ENCODE peak calls at places on chromosomes 6 and 20, in five cellular contexts. T is CD4-positive, alpha-beta T cell; P is astrocyte of the spinal cord; C is fibroblast of villous mesenchyme; Z is choroid plexus epithelial cell. R is an unnamed sample.

GRCh38 chr6:13453771-13454251 is 33.6 kb downstream of the GFOD1 start:
- DNase-seq in T (peak), P (peak), C (peak), Z (no peak), R (no peak)

GRCh38 chr6:5085638-5086293 is 625 bp downstream of the PPP1R3G start:
- DNase-seq in T (no peak), P (peak), C (peak), Z (peak), R (peak)

GRCh38 chr6:119834418-119834817 is 484.9 kb upstream of the MAN1A1 start:
- DNase-seq in T (no peak), P (no peak), C (no peak), Z (no peak), R (no peak)

GRCh38 chr20:38985603-38986170 is 23.5 kb downstream of the DHX35 start:
- DNase-seq in T (no peak), P (peak), C (peak), Z (peak), R (no peak)

GRCh38 chr6:81636930-81637568 is 115.4 kb downstream of the TENT5A start:
- DNase-seq in T (no peak), P (no peak), C (no peak), Z (no peak), R (no peak)

GRCh38 chr6:139373154-139373927 is 1.1 kb downstream of the CITED2 start:
- DNase-seq in T (peak), P (peak), C (peak), Z (peak), R (peak)

GRCh38 chr6:106637051-106637717 is 7.8 kb downstream of the QRSL1 start:
- DNase-seq in T (no peak), P (no peak), C (no peak), Z (no peak), R (no peak)

GRCh38 chr6:109687271-109687721 is 3.7 kb downstream of the AK9 start:
- DNase-seq in T (no peak), P (peak), C (peak), Z (peak), R (no peak)

GRCh38 chr6:3139090-3139903 is 18.0 kb downstream of the TUBB2A start:
- DNase-seq in T (no peak), P (peak), C (peak), Z (peak), R (peak)

GRCh38 chr6:1621328-1621701 is 11.6 kb downstream of the FOXC1 start:
- DNase-seq in T (no peak), P (no peak), C (no peak), Z (no peak), R (no peak)

GRCh38 chr6:137116807-137117206 is 56.6 kb downstream of the IL22RA2 start:
- DNase-seq in T (no peak), P (no peak), C (no peak), Z (no peak), R (no peak)

GRCh38 chr6:151254451-151255081 is 14.8 kb downstream of the AKAP12 start:
- DNase-seq in T (no peak), P (peak), C (peak), Z (peak), R (no peak)

GRCh38 chr6:158004696-158005095 is 23.0 kb downstream of the SYNJ2 start:
- DNase-seq in T (no peak), P (no peak), C (no peak), Z (no peak), R (no peak)

GRCh38 chr20:22394583-22394982 is 189.8 kb downstream of the FOXA2 start:
- DNase-seq in T (no peak), P (no peak), C (no peak), Z (no peak), R (no peak)

GRCh38 chr6:69594405-69594804 is 202.4 kb downstream of the LMBRD1 start:
- DNase-seq in T (no peak), P (no peak), C (no peak), Z (no peak), R (no peak)

GRCh38 chr20:61762886-61763739 is 302.6 kb downstream of the TAF4 start:
- DNase-seq in T (no peak), P (no peak), C (no peak), Z (no peak), R (no peak)

GRCh38 chr6:25896252-25896651 is 22.2 kb upstream of the SLC17A3 start:
- DNase-seq in T (no peak), P (no peak), C (no peak), Z (no peak), R (no peak)

GRCh38 chr6:169990095-169991030 is 238.9 kb downstream of the ERMARD start:
- DNase-seq in T (peak), P (no peak), C (no peak), Z (no peak), R (peak)

GRCh38 chr6:29967379-29968010 is 25.2 kb downstream of the HLA-A start:
- DNase-seq in T (no peak), P (peak), C (peak), Z (peak), R (no peak)

GRCh38 chr6:90468080-90468479 is 118.8 kb downstream of the MAP3K7 start:
- DNase-seq in T (no peak), P (peak), C (no peak), Z (peak), R (no peak)

GRCh38 chr6:161353208-161353613 is 79.3 kb upstream of the AGPAT4 start:
- DNase-seq in T (no peak), P (no peak), C (no peak), Z (peak), R (no peak)

GRCh38 chr6:5246870-5247161 is 13.9 kb downstream of the LYRM4 start:
- DNase-seq in T (no peak), P (no peak), C (no peak), Z (peak), R (no peak)

GRCh38 chr6:135522975-135523692 is 25.6 kb upstream of the AHI1 start:
- DNase-seq in T (no peak), P (no peak), C (peak), Z (peak), R (no peak)

GRCh38 chr20:63573739-63574131 is 304 bp downstream of the HELZ2 start:
- DNase-seq in T (no peak), P (no peak), C (no peak), Z (no peak), R (no peak)

GRCh38 chr6:51793393-51793792 is 294.0 kb downstream of the PKHD1 start:
- DNase-seq in T (no peak), P (no peak), C (no peak), Z (no peak), R (no peak)

GRCh38 chr20:62087227-62087626 is 21.5 kb upstream of the TAF4 start:
- DNase-seq in T (no peak), P (no peak), C (peak), Z (peak), R (no peak)

GRCh38 chr20:15171016-15171415 is 833.6 kb upstream of the FLRT3 start:
- DNase-seq in T (no peak), P (no peak), C (no peak), Z (no peak), R (no peak)

GRCh38 chr6:64955435-64955848 is 751.6 kb downstream of the EYS start:
- DNase-seq in T (no peak), P (no peak), C (peak), Z (no peak), R (no peak)

GRCh38 chr20:13261460-13262301 is 40.6 kb downstream of the ISM1 start:
- DNase-seq in T (peak), P (peak), C (peak), Z (peak), R (peak)

GRCh38 chr6:154511735-154512097 is 1.2 kb upstream of the CNKSR3 start:
- DNase-seq in T (no peak), P (no peak), C (no peak), Z (no peak), R (no peak)

GRCh38 chr6:154509421-154510143 is 903 bp downstream of the CNKSR3 start:
- DNase-seq in T (no peak), P (peak), C (peak), Z (peak), R (peak)

GRCh38 chr6:154512214-154512613 is 1.7 kb upstream of the CNKSR3 start:
- DNase-seq in T (no peak), P (no peak), C (no peak), Z (no peak), R (no peak)

GRCh38 chr6:154508573-154509375 is 1.7 kb downstream of the CNKSR3 start:
- DNase-seq in T (no peak), P (peak), C (peak), Z (peak), R (no peak)

DNA sequence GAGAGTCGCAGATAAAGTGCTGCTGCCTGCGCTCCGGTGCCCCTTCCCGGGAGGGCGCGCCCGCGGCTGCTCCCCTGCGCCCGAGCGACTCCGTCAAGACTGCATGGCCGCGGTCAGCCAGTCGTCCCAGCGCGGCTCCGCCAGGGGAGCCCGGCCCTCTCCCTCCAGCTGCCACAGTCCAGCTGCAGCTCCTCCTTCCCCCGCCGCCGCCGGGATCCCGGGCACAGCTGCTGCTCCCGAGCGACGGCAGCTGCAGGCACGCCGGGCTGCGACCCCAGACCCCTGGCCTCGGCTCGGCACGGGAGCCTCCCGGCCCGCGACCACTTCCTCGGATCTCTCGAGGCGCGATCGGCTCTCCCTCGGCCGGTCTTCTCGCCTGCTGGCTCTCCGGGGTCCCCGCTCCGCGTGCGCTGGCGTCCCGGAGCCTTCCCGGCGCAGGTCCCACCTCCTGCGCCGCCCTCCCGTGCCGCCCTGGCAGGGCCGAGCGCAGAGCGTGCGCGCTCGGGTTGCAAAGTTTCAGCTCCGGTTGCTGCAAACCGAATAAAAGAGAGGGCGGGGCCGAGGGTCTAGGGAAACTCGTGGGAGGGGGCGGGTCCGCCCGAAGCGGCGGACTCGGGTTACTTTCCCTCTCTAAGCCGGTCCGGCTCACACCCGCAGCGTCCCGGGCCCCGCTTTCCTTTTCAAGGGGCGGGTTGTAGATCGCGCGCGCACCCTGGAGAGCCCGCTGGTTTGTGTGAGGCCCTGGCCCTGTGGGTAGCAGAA is at the start of gene CNKSR3:
- DNase-seq in T (no peak), P (peak), C (peak), Z (peak), R (peak)
- TF ChIP-seq CTCF in T (no peak), P (no peak), C (peak), Z (peak), R (no peak)

GRCh38 chr6:124964084-124964763 is 2.0 kb downstream of the RNF217 start:
- DNase-seq in T (no peak), P (peak), C (peak), Z (peak), R (no peak)

GRCh38 chr6:124961468-124961783 is 811 bp upstream of the RNF217 start:
- DNase-seq in T (no peak), P (no peak), C (no peak), Z (no peak), R (no peak)

GRCh38 chr6:124961784-124962611 is at the start of gene RNF217:
- DNase-seq in T (peak), P (peak), C (peak), Z (peak), R (peak)

GRCh38 chr6:124963416-124964083 is 1.3 kb downstream of the RNF217 start:
- DNase-seq in T (no peak), P (peak), C (peak), Z (peak), R (peak)

DNA sequence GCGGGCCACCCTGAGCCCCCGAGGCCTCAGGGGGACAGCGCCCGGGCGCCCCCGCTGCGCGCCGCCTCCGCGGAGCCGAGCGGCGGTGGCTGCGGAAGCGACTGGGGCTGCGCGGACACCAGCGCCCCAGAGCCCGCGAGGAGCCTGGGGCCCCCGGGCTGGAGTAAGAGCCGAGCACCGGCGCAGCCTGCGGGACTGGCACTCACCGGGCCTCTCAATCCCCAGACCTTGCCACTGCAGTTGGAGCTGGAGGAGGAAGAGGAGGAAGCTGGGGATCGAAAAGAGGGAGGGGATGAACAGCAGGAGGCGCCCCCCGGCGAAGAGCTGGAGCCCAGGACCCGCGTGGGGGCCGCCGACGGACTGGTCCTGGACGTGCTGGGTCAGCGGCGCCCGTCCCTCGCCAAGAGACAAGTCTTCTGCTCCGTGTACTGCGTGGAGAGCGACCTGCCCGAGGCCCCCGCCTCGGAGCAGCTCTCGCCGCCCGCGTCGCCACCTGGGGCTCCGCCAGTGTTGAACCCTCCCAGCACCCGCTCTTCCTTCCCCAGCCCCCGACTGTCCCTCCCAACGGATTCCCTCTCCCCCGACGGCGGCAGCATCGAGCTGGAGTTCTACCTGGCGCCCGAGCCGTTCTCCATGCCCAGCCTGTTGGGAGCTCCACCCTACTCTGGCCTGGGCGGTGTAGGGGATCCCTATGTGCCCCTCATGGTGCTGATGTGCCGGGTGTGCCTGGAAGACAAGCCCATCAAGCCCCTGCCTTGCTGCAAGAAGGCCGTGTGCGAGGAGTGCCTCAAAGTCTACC is 579 bp downstream of the RNF217 start:
- DNase-seq in T (no peak), P (peak), C (peak), Z (no peak), R (peak)
- TF ChIP-seq CTCF in T (no peak), P (no peak), C (peak), Z (peak), R (no peak)

GRCh38 chr6:21332077-21332476 is 261.5 kb upstream of the SOX4 start:
- DNase-seq in T (no peak), P (no peak), C (no peak), Z (no peak), R (no peak)
- TF ChIP-seq CTCF in T (no peak), P (no peak), C (no peak), Z (peak), R (no peak)

GRCh38 chr6:37653933-37654565 is 43.6 kb downstream of the MDGA1 start:
- DNase-seq in T (no peak), P (peak), C (no peak), Z (peak), R (peak)
- TF ChIP-seq CTCF in T (peak), P (peak), C (peak), Z (peak), R (peak)